ENCODE peak calls at places on chromosomes 11 and 22, in six cellular contexts. D is AG04450, Z is GM23338, E is HL-60, P is pancreas, H is cardiac muscle cell. A is an unnamed sample.

GRCh38 chr11:82873919-82874333 is 26.3 kb downstream of the PRCP start:
- DNase-seq in Z (no peak), D (no peak), P (no peak), E (no peak), H (peak), A (no peak)

GRCh38 chr11:68099474-68100405 is 21.4 kb downstream of the CHKA start:
- DNase-seq in P (peak), H (peak), E (no peak), D (no peak), Z (peak), A (peak)

GRCh38 chr11:15688351-15688792 is 573.6 kb downstream of the INSC start:
- DNase-seq in Z (no peak), E (no peak), D (no peak), P (no peak), H (peak), A (peak)

GRCh38 chr11:75233688-75234295 is 6.8 kb upstream of the TPBGL start:
- DNase-seq in H (peak), D (peak), E (peak), P (no peak), Z (peak), A (peak)

GRCh38 chr22:19357270-19358105 is 66.0 kb upstream of the CLTCL1 start:
- DNase-seq in P (no peak), H (no peak), Z (no peak), D (peak), E (no peak), A (no peak)

GRCh38 chr11:6099577-6099976 is 7.9 kb upstream of the OR56B4 start:
- DNase-seq in D (no peak), H (no peak), E (no peak), P (no peak), Z (peak), A (no peak)

GRCh38 chr22:33918676-33919590 is 1.3 kb downstream of the LARGE1 start:
- DNase-seq in P (no peak), Z (no peak), D (no peak), H (peak), E (no peak), A (no peak)

GRCh38 chr11:73270089-73270854 is 1.9 kb upstream of the P2RY6 start:
- DNase-seq in Z (no peak), P (no peak), D (no peak), E (no peak), H (no peak), A (no peak)

GRCh38 chr11:19789840-19790710 is 77.4 kb downstream of the NAV2 start:
- DNase-seq in Z (no peak), H (peak), P (no peak), E (no peak), D (no peak), A (peak)

GRCh38 chr11:117910525-117910924 is 18.7 kb downstream of the TMPRSS13 start:
- DNase-seq in Z (peak), E (no peak), P (no peak), H (no peak), D (no peak), A (no peak)

GRCh38 chr11:20163778-20164133 is 3.5 kb upstream of the DBX1 start:
- DNase-seq in D (no peak), P (peak), Z (peak), E (no peak), H (no peak), A (no peak)

GRCh38 chr22:45009881-45010531 is at the start of gene PHF21B:
- DNase-seq in P (no peak), Z (peak), D (no peak), E (no peak), H (peak), A (peak)

GRCh38 chr22:20578192-20578591 is 70.8 kb downstream of the MED15 start:
- DNase-seq in P (no peak), Z (no peak), E (no peak), H (no peak), D (no peak), A (no peak)

GRCh38 chr11:106091480-106092123 is 14.1 kb downstream of the AASDHPPT start:
- DNase-seq in H (peak), E (no peak), P (no peak), D (peak), Z (no peak), A (no peak)

GRCh38 chr11:35629914-35630313 is 11.7 kb downstream of the FJX1 start:
- DNase-seq in P (no peak), E (no peak), Z (no peak), D (peak), H (peak), A (no peak)

GRCh38 chr11:94835571-94835970 is 67.4 kb downstream of the AMOTL1 start:
- DNase-seq in H (peak), P (no peak), Z (no peak), E (no peak), D (no peak), A (no peak)

GRCh38 chr11:96139692-96140091 is 203.3 kb downstream of the MAML2 start:
- DNase-seq in D (no peak), P (no peak), E (no peak), Z (no peak), H (no peak), A (no peak)

GRCh38 chr11:15675683-15676082 is 561.0 kb downstream of the INSC start:
- DNase-seq in P (no peak), Z (no peak), D (no peak), E (no peak), H (peak), A (no peak)

GRCh38 chr22:19454156-19454555 is 6.6 kb upstream of the C22orf39 start:
- DNase-seq in D (no peak), P (no peak), Z (no peak), E (no peak), H (no peak), A (no peak)

GRCh38 chr11:134387501-134387900 is 24.5 kb downstream of the B3GAT1 start:
- DNase-seq in P (peak), H (no peak), D (no peak), E (no peak), Z (no peak), A (no peak)

GRCh38 chr22:48235744-48236143 is 1473.3 kb downstream of the TBC1D22A start:
- DNase-seq in H (no peak), E (no peak), P (no peak), Z (no peak), D (no peak), A (no peak)

GRCh38 chr11:58770166-58770565 is 38.4 kb upstream of the GLYAT start:
- DNase-seq in D (no peak), Z (no peak), E (no peak), P (no peak), H (no peak), A (no peak)

GRCh38 chr22:19722175-19722914 is 994 bp upstream of the GP1BB start:
- DNase-seq in D (no peak), H (no peak), E (no peak), P (peak), Z (peak), A (no peak)

GRCh38 chr11:57434640-57435546 is 8.0 kb upstream of the SLC43A3 start:
- DNase-seq in Z (no peak), H (peak), E (peak), D (peak), P (no peak), A (no peak)

GRCh38 chr11:77547863-77548551 is 41.7 kb upstream of the AQP11 start:
- DNase-seq in H (peak), E (no peak), P (no peak), Z (peak), D (peak), A (peak)
- H3K27ac ChIP-seq in H (no peak), E (no peak), P (no peak), Z (peak), D (no peak), A (no peak)

DNA sequence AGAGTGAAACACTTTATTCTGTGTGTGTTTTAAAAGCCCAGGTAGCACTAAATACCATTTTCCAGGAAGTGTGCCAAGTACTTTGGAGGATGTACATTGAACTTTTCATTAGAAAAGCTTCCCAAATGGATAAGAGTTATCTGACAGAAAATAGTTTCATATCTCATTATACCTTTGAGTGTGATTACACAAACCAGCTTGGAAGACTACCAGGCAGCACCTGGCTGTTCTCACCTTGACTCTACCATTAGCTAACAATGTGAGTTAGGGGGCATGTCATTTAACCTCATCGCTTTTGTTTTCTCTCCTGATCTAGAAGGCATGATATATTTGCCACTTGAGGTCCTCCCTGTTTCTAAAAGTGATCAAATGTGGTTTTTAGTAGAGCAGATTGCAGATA is 50.2 kb downstream of the GRM5 start:
- DNase-seq in D (no peak), E (no peak), P (no peak), Z (no peak), H (no peak), A (no peak)
- H3K4me3 ChIP-seq in D (no peak), E (no peak), P (no peak), Z (no peak), H (no peak), A (no peak)

DNA sequence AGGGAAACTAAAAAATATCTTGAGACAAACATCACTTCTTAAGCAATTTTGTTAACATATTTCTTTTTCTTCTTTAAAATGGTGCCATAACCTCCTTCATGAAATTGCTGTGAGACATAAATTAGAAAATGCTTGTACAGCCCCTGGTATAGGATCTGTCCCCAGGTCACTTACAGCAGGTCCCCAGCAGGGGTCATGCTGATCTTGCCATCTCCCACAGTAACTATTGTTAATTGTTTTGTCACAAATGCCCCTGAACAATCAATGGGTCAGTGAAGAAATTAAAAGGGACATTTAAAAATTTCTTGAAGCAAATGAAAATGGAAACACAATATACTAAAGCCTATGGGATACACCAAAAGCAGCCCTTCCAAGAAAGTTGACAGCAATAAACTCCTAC is 99.8 kb upstream of the OR4B1 start:
- DNase-seq in Z (peak), E (peak), P (no peak), D (no peak), H (peak), A (no peak)
- TF ChIP-seq CTCF in Z (peak), E (peak), P (no peak), D (peak), H (peak), A (peak)

DNA sequence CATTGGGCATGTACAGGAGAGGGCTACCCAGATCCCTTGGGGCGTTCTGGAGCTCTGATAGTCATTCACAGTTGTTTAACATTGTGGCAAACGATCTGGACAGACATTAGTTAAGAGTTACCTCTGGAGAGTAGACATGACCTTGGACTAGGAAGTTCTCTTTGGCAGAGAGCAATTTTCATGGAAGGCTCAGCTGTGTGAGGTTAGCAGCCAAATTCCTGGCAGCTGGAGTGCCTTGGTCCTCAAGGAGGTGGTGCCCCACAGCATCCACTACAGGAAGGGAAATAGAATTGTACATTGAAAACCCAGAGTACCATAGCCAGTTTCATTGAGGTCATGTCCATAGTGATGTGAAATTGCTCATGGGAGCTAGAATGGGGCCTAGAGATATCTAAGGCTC is 82.8 kb downstream of the BLID start:
- DNase-seq in D (no peak), P (no peak), E (no peak), Z (no peak), H (no peak), A (no peak)
- H3K27ac ChIP-seq in D (no peak), P (no peak), E (no peak), Z (no peak), H (no peak), A (no peak)

DNA sequence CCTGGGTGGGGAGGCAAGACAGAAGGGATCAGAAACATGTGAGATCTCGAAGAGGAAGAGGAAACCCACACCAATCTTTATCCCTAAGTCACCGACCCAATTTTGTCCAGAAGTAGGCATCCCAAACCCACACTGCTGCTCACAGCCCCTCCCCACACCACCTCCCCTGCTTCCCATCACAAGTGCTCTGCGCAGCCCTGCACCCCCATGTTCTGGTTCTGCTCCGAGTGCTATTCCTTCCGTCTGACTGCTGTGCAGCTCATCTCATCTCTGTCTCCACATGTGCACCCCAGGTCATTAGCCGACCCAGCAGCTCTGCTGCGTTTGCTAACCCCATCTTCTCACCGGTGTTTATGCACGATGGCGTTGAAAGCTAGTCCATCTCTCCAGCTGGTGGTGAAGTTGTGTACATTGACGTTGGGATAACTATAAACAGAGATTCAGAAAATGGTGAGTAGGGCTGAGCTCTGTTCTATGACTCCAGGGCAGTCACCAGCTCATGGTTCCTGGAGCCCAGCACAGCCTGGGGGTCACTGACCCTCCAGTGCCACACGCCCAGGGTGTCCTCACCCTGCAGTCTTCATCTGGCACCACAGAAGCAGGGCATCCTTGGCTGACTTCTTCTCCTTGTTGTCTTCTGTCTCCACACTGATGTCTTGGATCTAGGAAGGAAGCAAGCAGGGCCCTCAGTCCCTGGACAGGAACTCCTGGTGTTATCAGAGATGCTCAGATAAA is 15.1 kb downstream of the SPTBN2 start:
- DNase-seq in E (no peak), H (no peak), P (peak), D (no peak), Z (no peak), A (no peak)
- H3K4me3 ChIP-seq in E (no peak), H (no peak), P (no peak), D (no peak), Z (no peak), A (no peak)